ENCODE peak calls at places on chromosomes 4 and X, in four cellular contexts. L is H1, E is GM12878, O is HepG2. A is an unnamed sample. For H3K27me3, the result is how much of the 10 kb centered on the place peaks cover.

GRCh38 chrX:101080326-101080725 is 1.6 kb downstream of the TMEM35A start:
- DNase-seq in L (no peak), E (no peak), O (no peak), A (no peak)

GRCh38 chr4:122458625-122459024 is 2.1 kb upstream of the IL2 start:
- DNase-seq in L (no peak), E (no peak), O (no peak), A (peak)

GRCh38 chr4:88054909-88055308 is 47.5 kb downstream of the PKD2 start:
- DNase-seq in L (no peak), E (no peak), O (peak), A (peak)

GRCh38 chr4:55851885-55852284 is 1.6 kb upstream of the EXOC1 start:
- DNase-seq in L (no peak), E (no peak), O (peak), A (no peak)

GRCh38 chr4:40908297-40908696 is 158.5 kb downstream of the NSUN7 start:
- DNase-seq in L (peak), E (no peak), O (no peak), A (no peak)

GRCh38 chr4:101813604-101814003 is 23.1 kb downstream of the BANK1 start:
- DNase-seq in L (no peak), E (no peak), O (no peak), A (no peak)

GRCh38 chr4:88070031-88070430 is 62.6 kb downstream of the PKD2 start:
- DNase-seq in L (no peak), E (no peak), O (no peak), A (no peak)

GRCh38 chrX:34810364-34810763 is 132.2 kb upstream of the FAM47B start:
- DNase-seq in L (no peak), E (no peak), O (no peak), A (no peak)

GRCh38 chr4:173333658-173334084 is 487 bp downstream of the HMGB2 start:
- DNase-seq in L (no peak), E (no peak), O (peak), A (no peak)

GRCh38 chrX:68989865-68990606 is 161.2 kb downstream of the EFNB1 start:
- DNase-seq in L (peak), E (no peak), O (no peak), A (peak)

GRCh38 chrX:82945332-82945731 is 562.8 kb upstream of the POU3F4 start:
- DNase-seq in L (no peak), E (no peak), O (no peak), A (no peak)

GRCh38 chr4:7949759-7950158 is 10.1 kb upstream of the AFAP1 start:
- DNase-seq in L (no peak), E (no peak), O (no peak), A (no peak)

GRCh38 chrX:63932006-63932405 is 147.0 kb upstream of the ARHGEF9 start:
- DNase-seq in L (no peak), E (no peak), O (no peak), A (no peak)

GRCh38 chr4:114349543-114350175 is 248.9 kb upstream of the UGT8 start:
- DNase-seq in L (no peak), E (no peak), O (no peak), A (no peak)

GRCh38 chr4:108146346-108146745 is 22.4 kb downstream of the LEF1 start:
- DNase-seq in L (no peak), E (no peak), O (no peak), A (no peak)
- H3K27me3 ChIP-seq in L (under half), E (under half), O (under half), A (under half)

GRCh38 chrX:38561126-38561868 is at the start of gene TSPAN7:
- DNase-seq in L (no peak), E (no peak), O (peak), A (peak)
- TF ChIP-seq SUZ12 in L (no peak), E (no peak), O (no peak), A (no peak)

GRCh38 chrX:42472727-42473126 is 305.2 kb downstream of the PPP1R2C start:
- DNase-seq in L (no peak), E (no peak), O (no peak), A (no peak)
- H3K27me3 ChIP-seq in L (under half), E (under half), O (under half), A (under half)

GRCh38 chrX:13937370-13938052 is 92.2 kb downstream of the GEMIN8 start:
- DNase-seq in L (no peak), E (no peak), O (no peak), A (no peak)

GRCh38 chrX:13936804-13937203 is 92.9 kb downstream of the GEMIN8 start:
- DNase-seq in L (no peak), E (no peak), O (no peak), A (no peak)

GRCh38 chrX:13938766-13939530 is 90.7 kb downstream of the GEMIN8 start:
- DNase-seq in L (no peak), E (no peak), O (no peak), A (no peak)

GRCh38 chrX:13939741-13940597 is 89.7 kb downstream of the GEMIN8 start:
- DNase-seq in L (no peak), E (no peak), O (no peak), A (no peak)

GRCh38 chrX:13938053-13938765 is 91.5 kb downstream of the GEMIN8 start:
- DNase-seq in L (no peak), E (no peak), O (no peak), A (no peak)
- TF ChIP-seq SUZ12 in L (no peak), E (no peak), O (no peak), A (no peak)

GRCh38 chrX:153379971-153380581 is 21.1 kb downstream of the PNMA6E start:
- DNase-seq in L (no peak), E (no peak), O (no peak), A (no peak)

GRCh38 chrX:153377727-153378126 is 23.4 kb downstream of the PNMA6E start:
- DNase-seq in L (no peak), E (no peak), O (no peak), A (no peak)

GRCh38 chrX:153380691-153381090 is 20.5 kb downstream of the PNMA6E start:
- DNase-seq in L (no peak), E (no peak), O (no peak), A (no peak)

GRCh38 chrX:153379508-153379907 is 21.6 kb downstream of the PNMA6E start:
- DNase-seq in L (no peak), E (no peak), O (no peak), A (no peak)

DNA sequence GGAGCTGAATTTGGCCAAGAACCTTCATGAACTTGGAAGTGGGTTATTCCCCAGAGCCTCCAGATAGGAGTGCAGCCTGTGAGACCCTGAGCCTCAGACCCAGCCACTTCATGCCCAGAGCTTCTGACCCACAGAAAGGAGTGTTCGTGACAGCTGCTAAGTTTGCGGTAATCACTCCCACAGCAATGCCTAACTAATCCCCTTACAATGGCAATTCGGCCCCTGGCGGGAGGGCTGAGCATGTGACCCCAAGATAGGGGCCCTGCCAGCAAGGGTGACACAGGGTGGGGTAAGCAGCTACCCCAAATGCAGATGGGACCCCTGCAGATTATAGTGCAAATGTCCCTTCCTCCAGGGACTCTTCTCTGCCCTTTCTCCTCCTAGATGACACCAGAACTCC is 22.5 kb downstream of the PNMA6E start:
- DNase-seq in L (no peak), E (no peak), O (no peak), A (no peak)
- H3K27me3 ChIP-seq in L (under half), E (under half), O (under half), A (under half)

DNA sequence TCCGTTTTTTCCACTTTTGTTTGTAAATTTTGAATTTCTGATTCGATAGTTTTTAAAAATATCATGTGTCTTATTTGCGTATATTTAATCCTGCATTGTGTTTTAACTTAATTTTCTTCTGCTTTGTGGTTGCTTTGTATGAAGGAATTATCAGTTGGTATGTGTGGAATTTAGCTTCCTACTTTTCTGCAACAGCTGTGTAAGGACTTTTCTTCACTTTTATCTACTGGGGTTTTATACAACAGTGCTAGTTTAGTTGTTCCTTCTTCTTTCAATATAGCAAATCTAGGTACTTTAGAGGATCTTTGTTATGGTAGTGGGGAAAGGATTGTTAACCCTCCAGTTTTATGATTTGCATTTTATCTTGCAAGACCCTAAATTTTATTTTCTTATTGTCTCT is 410.3 kb downstream of the CCSER1 start:
- DNase-seq in L (no peak), E (no peak), O (no peak), A (no peak)
- TF ChIP-seq SUZ12 in L (no peak), E (no peak), O (no peak), A (no peak)

GRCh38 chrX:17294561-17294960 is 80.4 kb upstream of the NHS start:
- DNase-seq in L (no peak), E (no peak), O (no peak), A (no peak)
- H3K27me3 ChIP-seq in L (under half), E (under half), O (under half), A (under half)

DNA sequence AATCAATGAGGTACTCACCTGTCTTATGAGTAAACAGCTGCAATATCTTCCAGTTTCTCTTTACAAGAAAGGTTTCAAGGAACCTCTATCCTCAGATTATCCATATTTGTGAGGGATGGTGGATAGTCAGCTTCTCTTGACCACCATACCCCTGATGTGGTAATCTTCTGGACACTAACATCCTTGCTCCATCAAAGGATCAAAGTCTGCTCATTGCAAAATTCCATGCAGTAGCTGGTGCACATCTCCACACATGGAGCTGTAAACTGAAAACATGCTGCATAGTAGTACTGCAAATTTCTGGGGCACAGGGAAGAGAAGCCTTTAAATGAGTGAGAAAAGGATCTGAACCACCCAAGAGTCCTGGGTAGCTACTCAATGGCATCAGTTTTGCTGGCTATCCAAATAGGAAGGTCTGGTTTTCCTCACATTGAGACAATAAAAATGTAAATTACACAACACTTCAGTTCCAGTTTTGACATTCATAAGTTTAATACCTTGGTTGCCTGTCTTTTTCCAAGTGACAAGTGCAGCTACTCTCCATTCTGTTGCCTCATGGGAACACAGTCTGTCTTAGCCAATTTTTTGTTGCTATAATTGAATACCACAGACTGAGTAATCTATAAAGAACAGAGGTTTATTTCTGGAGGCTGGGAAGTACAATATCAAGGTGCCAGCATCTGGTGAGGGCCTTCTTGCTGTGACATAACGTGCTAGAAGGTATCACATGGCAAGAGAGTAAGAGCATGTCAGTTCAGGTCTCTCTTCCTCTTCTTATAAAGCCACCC is 34.3 kb upstream of the ARHGEF6 start:
- DNase-seq in L (no peak), E (no peak), O (peak), A (no peak)
- TF ChIP-seq SUZ12 in L (no peak), E (no peak), O (no peak), A (no peak)

DNA sequence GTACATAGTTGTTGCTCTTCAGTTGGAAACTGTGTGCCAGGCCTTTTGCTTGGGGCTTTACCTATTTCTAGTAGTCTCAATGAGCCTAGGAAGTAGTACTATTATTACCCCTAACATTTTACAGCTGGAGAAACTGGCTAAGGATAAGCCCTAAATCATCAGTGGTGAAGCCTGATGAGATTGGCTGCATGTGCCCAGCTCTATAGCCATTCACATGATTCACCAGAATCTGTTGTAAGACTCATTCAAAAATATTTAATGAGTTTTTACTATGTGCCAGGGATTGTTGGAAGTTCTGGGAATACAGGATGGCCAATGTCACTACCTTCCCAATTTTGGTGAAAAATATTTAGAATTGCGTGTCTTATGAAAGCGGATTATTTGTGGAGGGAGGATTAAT is 2.8 kb downstream of the KIT start:
- DNase-seq in L (no peak), E (no peak), O (no peak), A (no peak)
- H3K27me3 ChIP-seq in L (under half), E (under half), O (under half), A (under half)

GRCh38 chr4:151045907-151046306 is 30.8 kb upstream of the LRBA start:
- DNase-seq in L (no peak), E (no peak), O (peak), A (peak)
- TF ChIP-seq SUZ12 in L (no peak), E (no peak), O (no peak), A (no peak)